ENCODE peak calls at places on chromosomes 13 and 19, in nine cellular contexts. L, T, J, C, E, O, R, K and F are unnamed samples.

GRCh38 chr13:26475176-26476110 is 82.0 kb upstream of the WASF3 start:
- DNase-seq in O (no peak), T (no peak), L (peak; percentile 37), C (peak; percentile 82), R (no peak), K (no peak), E (no peak), J (no peak), F (no peak)

GRCh38 chr13:27504126-27504525 is 53.8 kb upstream of the MTIF3 start:
- DNase-seq in J (no peak), T (no peak), C (no peak), L (no peak), E (no peak), O (no peak), K (no peak), R (no peak), F (no peak)

GRCh38 chr19:5480427-5480836 is 25.2 kb downstream of the ZNRF4 start:
- DNase-seq in O (peak; percentile 69), J (no peak), E (peak; percentile 42), T (peak; percentile 44), R (no peak), K (peak; percentile 28), L (peak; percentile 45), C (peak; percentile 82), F (peak; percentile 31)

GRCh38 chr13:111517641-111518010 is 197.2 kb downstream of the TEX29 start:
- DNase-seq in R (no peak), T (no peak), J (no peak), L (no peak), E (no peak), K (no peak), O (no peak), C (no peak), F (no peak)

GRCh38 chr19:5572556-5573286 is 5.0 kb upstream of the TINCR start:
- DNase-seq in J (no peak), R (no peak), L (no peak), K (no peak), E (no peak), T (peak; percentile 53), C (no peak), O (peak; percentile 15), F (no peak)

GRCh38 chr13:47220453-47221150 is 323.7 kb upstream of the HTR2A start:
- DNase-seq in K (no peak), O (no peak), C (peak; percentile 17), L (no peak), E (no peak), J (no peak), T (no peak), R (no peak), F (no peak)

GRCh38 chr19:12720851-12721655 is 2.7 kb downstream of the TNPO2 start:
- DNase-seq in K (no peak), T (peak; percentile 30), L (peak; percentile 47), J (peak; percentile 49), R (no peak), O (peak; percentile 62), C (peak; percentile 43), E (peak; percentile 37), F (peak; percentile 60)

GRCh38 chr19:12668937-12669271 is 2.3 kb downstream of the WDR83 start:
- DNase-seq in L (peak; percentile 53), E (no peak), T (peak; percentile 50), O (peak; percentile 61), J (peak; percentile 78), K (no peak), C (peak; percentile 74), R (peak; percentile 41), F (peak; percentile 90)

GRCh38 chr19:51161266-51161665 is 19.2 kb downstream of the SIGLEC7 start:
- DNase-seq in L (no peak), J (no peak), E (no peak), C (no peak), O (no peak), K (no peak), T (no peak), R (no peak), F (no peak)

GRCh38 chr13:28355822-28356371 is 139.0 kb downstream of the FLT1 start:
- DNase-seq in J (peak; percentile 60), L (no peak), O (no peak), K (no peak), E (no peak), R (no peak), C (no peak), T (no peak), F (peak; percentile 40)

GRCh38 chr13:30224732-30225131 is 82.6 kb downstream of the KATNAL1 start:
- DNase-seq in C (no peak), O (no peak), T (peak; percentile 57), K (peak; percentile 54), E (no peak), R (no peak), L (no peak), J (no peak), F (peak; percentile 49)

GRCh38 chr13:31012285-31013024 is 80.0 kb downstream of the TEX26 start:
- DNase-seq in R (no peak), O (peak; percentile 70), C (peak; percentile 45), T (peak; percentile 19), L (peak; percentile 22), E (no peak), J (no peak), K (no peak), F (peak; percentile 60)

GRCh38 chr19:33134571-33135041 is 2.7 kb downstream of the WDR88 start:
- DNase-seq in O (peak; percentile 44), L (peak; percentile 50), R (no peak), T (no peak), C (peak; percentile 71), J (no peak), E (no peak), K (no peak), F (no peak)

GRCh38 chr19:30317403-30317802 is 54.8 kb upstream of the ZNF536 start:
- DNase-seq in J (no peak), C (no peak), E (no peak), R (no peak), K (no peak), L (no peak), O (no peak), T (no peak), F (no peak)

GRCh38 chr19:10432736-10433130 is 12.4 kb downstream of the PDE4A start:
- DNase-seq in R (no peak), E (no peak), K (no peak), C (peak; percentile 27), T (no peak), L (no peak), O (no peak), J (no peak), F (no peak)

GRCh38 chr19:52206481-52206880 is 16.6 kb downstream of the PPP2R1A start:
- DNase-seq in O (no peak), R (no peak), E (no peak), K (no peak), J (no peak), C (no peak), L (no peak), T (no peak), F (no peak)

DNA sequence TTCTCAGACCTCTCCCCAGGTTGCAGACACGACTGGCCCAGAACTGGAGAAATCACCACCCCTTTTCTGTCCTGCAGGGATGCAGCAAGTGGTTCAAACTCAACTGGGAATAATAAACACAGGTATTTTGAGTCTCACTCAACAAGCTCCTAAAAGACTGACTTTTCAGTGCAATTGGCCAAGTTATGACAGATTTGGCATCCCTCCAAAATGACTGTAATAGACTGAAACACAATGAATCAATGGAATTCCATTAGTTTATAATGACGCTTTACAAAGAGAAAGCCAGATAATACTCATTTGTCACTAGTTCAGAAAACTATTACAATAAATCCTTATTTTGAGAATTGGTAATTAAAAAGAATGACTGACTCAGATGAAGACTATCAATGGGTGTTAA is 38.1 kb downstream of the MIPEP start:
- DNase-seq in J (no peak), K (no peak), L (no peak), T (peak; percentile 68), C (no peak), E (no peak), O (no peak), R (no peak), F (peak; percentile 26)
- TF ChIP-seq EZH2phosphoT487 in J (no peak), K (no peak), L (no peak), T (no peak), C (no peak), E (no peak), O (no peak), R (no peak), F (no peak)

DNA sequence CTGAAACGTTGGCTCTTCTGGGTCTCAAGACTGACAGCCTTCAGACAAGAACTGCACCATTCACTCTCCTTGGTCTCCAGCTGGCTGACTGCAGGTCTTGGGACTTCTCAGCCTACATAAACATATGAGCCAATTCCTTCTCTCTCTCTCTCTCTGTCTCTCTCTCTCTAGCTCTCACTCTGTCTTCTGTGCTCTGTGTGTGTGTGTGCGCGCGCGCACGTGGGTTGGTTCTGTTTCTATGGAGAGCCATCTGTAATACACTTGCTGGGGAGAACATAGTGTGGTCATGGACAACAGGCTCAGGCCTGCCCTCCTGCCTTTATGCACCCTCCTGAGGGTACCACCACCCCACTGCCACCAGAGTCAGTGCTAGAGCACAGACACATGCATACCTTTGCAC is 13.7 kb upstream of the SERPINE3 start:
- DNase-seq in L (no peak), R (no peak), T (no peak), J (no peak), O (no peak), C (no peak), E (no peak), K (no peak), F (no peak)
- TF ChIP-seq EZH2phosphoT487 in L (no peak), R (no peak), T (no peak), J (no peak), O (no peak), C (no peak), E (no peak), K (no peak), F (no peak)

GRCh38 chr19:46727036-46727501 is 10.2 kb upstream of the PRKD2 start:
- DNase-seq in C (no peak), E (no peak), L (no peak), K (no peak), J (no peak), R (no peak), T (no peak), O (no peak), F (no peak)
- TF ChIP-seq EZH2phosphoT487 in C (no peak), E (no peak), L (no peak), K (no peak), J (no peak), R (no peak), T (no peak), O (no peak), F (no peak)

GRCh38 chr13:114065141-114065925 is 67.1 kb downstream of the RASA3 start:
- DNase-seq in O (peak; percentile 90), E (no peak), T (peak; percentile 95), J (peak; percentile 93), R (peak; percentile 68), C (peak; percentile 64), K (peak; percentile 90), L (peak; percentile 63), F (peak; percentile 99)

GRCh38 chr13:114066956-114067355 is 65.5 kb downstream of the RASA3 start:
- DNase-seq in T (no peak), J (no peak), L (no peak), R (no peak), C (no peak), O (no peak), K (no peak), E (no peak), F (no peak)

GRCh38 chr13:114064516-114065140 is 67.8 kb downstream of the RASA3 start:
- DNase-seq in J (no peak), K (no peak), O (peak; percentile 83), R (peak; percentile 60), C (no peak), T (peak; percentile 20), L (peak; percentile 90), E (no peak), F (peak; percentile 66)

GRCh38 chr13:114067381-114067885 is 65.0 kb downstream of the RASA3 start:
- DNase-seq in J (no peak), E (peak; percentile 22), T (peak; percentile 43), R (peak; percentile 95), K (no peak), O (no peak), C (no peak), L (no peak), F (peak; percentile 85)

GRCh38 chr13:114065926-114066774 is 66.3 kb downstream of the RASA3 start:
- DNase-seq in O (no peak), C (no peak), K (no peak), E (no peak), T (no peak), L (no peak), R (peak; percentile 80), J (no peak), F (peak; percentile 51)
- TF ChIP-seq EZH2phosphoT487 in O (no peak), C (no peak), K (no peak), E (no peak), T (no peak), L (no peak), R (no peak), J (no peak), F (no peak)